ENCODE peak calls at places on chromosomes 4 and X, in four cellular contexts. D, J, E and C are unnamed samples.

GRCh38 chrX:153400146-153401132 is 711 bp downstream of the PNMA6E start:
- DNase-seq in D (peak), J (no peak), E (no peak), C (peak)

GRCh38 chr4:560731-561211 is 15.3 kb downstream of the TMEM271 start:
- DNase-seq in E (no peak), D (no peak), J (no peak), C (no peak)

GRCh38 chr4:79652232-79652631 is 244.2 kb upstream of the GK2 start:
- DNase-seq in E (no peak), D (no peak), J (no peak), C (no peak)

GRCh38 chr4:137125011-137125410 is 407.3 kb downstream of the PCDH18 start:
- DNase-seq in D (no peak), E (peak), J (no peak), C (no peak)

GRCh38 chr4:158809611-158810486 is 41.0 kb downstream of the FNIP2 start:
- DNase-seq in D (no peak), J (no peak), E (peak), C (no peak)

GRCh38 chr4:154125340-154125739 is 336.5 kb upstream of the SFRP2 start:
- DNase-seq in D (no peak), J (no peak), E (no peak), C (no peak)

GRCh38 chrX:122389005-122389404 is 795.1 kb upstream of the GRIA3 start:
- DNase-seq in E (no peak), D (no peak), J (no peak), C (no peak)

GRCh38 chr4:155543126-155543765 is 123.4 kb upstream of the GUCY1A1 start:
- DNase-seq in E (peak), J (no peak), D (no peak), C (no peak)

GRCh38 chrX:72532371-72532770 is 40.3 kb downstream of the HDAC8 start:
- DNase-seq in D (no peak), J (no peak), E (no peak), C (no peak)

GRCh38 chr4:100299019-100299418 is 108.8 kb upstream of the DDIT4L start:
- DNase-seq in D (peak), J (no peak), E (peak), C (no peak)

GRCh38 chr4:2797545-2798305 is 4.8 kb downstream of the SH3BP2 start:
- DNase-seq in J (no peak), E (no peak), D (peak), C (peak)

GRCh38 chrX:47182106-47182700 is 11.4 kb upstream of the UBA1 start:
- DNase-seq in J (peak), E (no peak), D (no peak), C (no peak)

GRCh38 chrX:15343075-15343476 is 7.8 kb upstream of the PIGA start:
- DNase-seq in E (peak), J (no peak), D (no peak), C (no peak)

GRCh38 chr4:186823989-186824388 is 100.3 kb upstream of the FAT1 start:
- DNase-seq in E (no peak), D (no peak), J (no peak), C (no peak)

GRCh38 chrX:17826609-17827496 is 34.2 kb downstream of the RAI2 start:
- DNase-seq in J (no peak), D (no peak), E (no peak), C (no peak)

GRCh38 chrX:9845574-9845948 is 59.3 kb downstream of the SHROOM2 start:
- DNase-seq in E (no peak), J (no peak), D (no peak), C (no peak)

GRCh38 chrX:9788908-9789307 is 2.7 kb downstream of the SHROOM2 start:
- DNase-seq in D (no peak), E (no peak), J (no peak), C (no peak)

GRCh38 chr4:159111417-159111816 is 8.5 kb downstream of the RAPGEF2 start:
- DNase-seq in J (no peak), D (no peak), E (no peak), C (no peak)

GRCh38 chr4:103721251-103721650 is 1.5 kb upstream of the TACR3 start:
- DNase-seq in D (no peak), J (no peak), E (no peak), C (no peak)

GRCh38 chr4:4289575-4289929 is 402 bp downstream of the LYAR start:
- DNase-seq in E (no peak), D (no peak), J (no peak), C (no peak)

GRCh38 chr4:1351854-1352633 is 5.0 kb downstream of the UVSSA start:
- DNase-seq in E (peak), D (peak), J (peak), C (peak)

GRCh38 chr4:26238782-26239647 is 81.8 kb upstream of the RBPJ start:
- DNase-seq in J (no peak), E (no peak), D (peak), C (peak)

GRCh38 chr4:83535520-83535944 is 376 bp upstream of the GPAT3 start:
- DNase-seq in D (peak), J (peak), E (peak), C (peak)

GRCh38 chrX:13272426-13272825 is 47.4 kb downstream of the ATXN3L start:
- DNase-seq in E (no peak), D (no peak), J (no peak), C (no peak)

GRCh38 chr4:158821228-158822009 is 52.6 kb downstream of the FNIP2 start:
- DNase-seq in J (no peak), E (no peak), D (no peak), C (no peak)

GRCh38 chr4:60201052-60201673 is 999.0 kb upstream of the ADGRL3 start:
- DNase-seq in E (peak), D (peak), J (no peak), C (peak)

GRCh38 chr4:101136373-101137370 is 210.7 kb downstream of the PPP3CA start:
- DNase-seq in E (no peak), J (no peak), D (no peak), C (no peak)

GRCh38 chrX:41616255-41616654 is 72.5 kb upstream of the GPR34 start:
- DNase-seq in D (no peak), J (no peak), E (no peak), C (no peak)

GRCh38 chrX:17590892-17591740 is 146.2 kb upstream of the SCML1 start:
- DNase-seq in E (peak), J (peak), D (peak), C (peak)

GRCh38 chr4:143359794-143360193 is 23.1 kb downstream of the GAB1 start:
- DNase-seq in J (no peak), D (no peak), E (peak), C (no peak)

GRCh38 chr4:143362392-143363046 is 25.8 kb downstream of the GAB1 start:
- DNase-seq in E (no peak), J (no peak), D (no peak), C (no peak)

GRCh38 chr4:143358419-143358818 is 21.7 kb downstream of the GAB1 start:
- DNase-seq in J (no peak), E (no peak), D (no peak), C (no peak)

GRCh38 chr4:143358923-143359694 is 22.4 kb downstream of the GAB1 start:
- DNase-seq in J (peak), D (no peak), E (peak), C (no peak)

GRCh38 chr4:143360838-143361237 is 24.2 kb downstream of the GAB1 start:
- DNase-seq in J (no peak), D (no peak), E (no peak), C (no peak)
- H3K4me3 ChIP-seq in J (no peak), D (no peak), E (no peak), C (no peak)

DNA sequence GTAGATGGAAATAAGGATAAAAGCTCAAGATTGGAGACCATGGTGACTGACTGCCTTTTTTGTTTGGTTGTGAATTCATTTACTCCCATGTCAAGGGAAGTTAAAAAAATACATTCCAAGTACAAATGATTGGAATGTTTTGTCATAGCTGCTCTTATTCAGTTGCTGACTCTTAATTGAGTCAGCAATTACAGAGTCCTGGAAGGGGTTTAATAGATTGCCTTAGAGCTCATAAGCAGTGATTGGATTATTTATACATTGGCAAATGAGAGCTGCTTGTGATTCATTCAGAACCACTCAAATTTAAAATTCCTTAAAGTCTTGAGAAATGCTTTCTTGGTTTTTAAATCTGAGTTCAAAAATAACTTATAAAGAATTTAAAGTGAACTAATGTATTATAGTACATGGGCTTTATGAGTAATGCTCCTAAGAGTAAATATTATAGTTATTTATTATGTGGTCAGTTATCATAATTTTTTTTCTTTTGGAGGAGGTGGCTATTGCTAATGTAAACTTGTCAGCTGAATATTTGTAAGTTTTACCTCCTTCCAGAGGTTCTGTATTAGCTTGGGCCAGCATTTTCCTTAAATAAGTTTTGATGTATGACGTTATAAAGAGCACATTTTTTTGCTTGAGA is 13.6 kb downstream of the JADE1 start:
- DNase-seq in E (peak), D (no peak), J (no peak), C (no peak)
- H3K27ac ChIP-seq in E (peak), D (no peak), J (no peak), C (no peak)

DNA sequence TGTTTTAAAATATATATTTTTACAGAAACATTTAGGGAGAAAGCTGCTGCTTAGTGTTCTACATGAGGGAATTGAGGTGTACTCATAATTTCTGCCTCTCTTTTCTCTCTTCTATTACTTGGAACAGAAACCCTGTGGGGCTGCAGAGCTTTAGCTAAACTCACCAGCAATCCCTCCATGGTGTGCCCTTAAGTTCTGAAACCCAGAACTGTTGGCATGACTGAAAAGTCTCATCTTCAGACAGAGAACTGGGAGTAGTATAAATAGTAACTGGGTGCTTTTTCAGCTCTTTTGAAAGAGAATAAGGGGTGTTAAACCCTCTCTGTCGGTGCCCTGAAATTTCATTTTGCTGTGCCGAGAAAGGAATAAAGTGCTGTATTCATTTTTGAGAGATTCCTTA is 294.9 kb upstream of the BOD1L1 start:
- DNase-seq in J (no peak), E (no peak), D (no peak), C (no peak)
- TF ChIP-seq CTCF in J (no peak), E (no peak), D (no peak), C (no peak)

GRCh38 chrX:53684415-53685192 is 1.9 kb downstream of the HUWE1 start:
- DNase-seq in D (no peak), E (no peak), J (no peak), C (no peak)

GRCh38 chrX:53683556-53684414 is 2.7 kb downstream of the HUWE1 start:
- DNase-seq in E (peak), D (peak), J (peak), C (peak)

GRCh38 chrX:53682885-53683555 is 3.5 kb downstream of the HUWE1 start:
- DNase-seq in D (peak), E (peak), J (no peak), C (peak)

GRCh38 chrX:53678667-53679066 is 7.9 kb downstream of the HUWE1 start:
- DNase-seq in J (no peak), D (peak), E (no peak), C (no peak)

DNA sequence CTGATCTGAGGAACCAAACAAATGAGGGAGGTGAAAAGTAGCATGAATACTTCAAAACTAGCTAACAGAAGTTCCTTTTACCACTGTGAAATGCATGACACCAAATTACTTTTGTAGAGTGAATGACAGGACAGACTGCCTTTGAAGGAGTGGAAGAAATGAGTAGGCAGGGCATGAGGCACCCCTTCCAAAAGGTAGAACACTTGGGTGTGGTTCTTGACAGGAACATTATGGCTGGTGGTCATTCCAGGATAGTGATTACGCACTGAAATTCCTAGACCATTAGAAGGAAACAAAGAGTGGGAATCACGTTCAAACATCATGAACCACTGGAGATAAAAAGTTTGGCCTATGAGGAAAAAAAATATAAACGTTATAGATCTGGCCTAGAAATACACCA is 4.9 kb downstream of the HUWE1 start:
- DNase-seq in J (no peak), D (no peak), E (peak), C (no peak)
- H3K4me3 ChIP-seq in J (no peak), D (peak), E (peak), C (no peak)

GRCh38 chr4:182770259-182770968 is 146.8 kb downstream of the DCTD start:
- DNase-seq in J (peak), E (no peak), D (peak), C (no peak)

GRCh38 chr4:182770969-182771330 is 146.2 kb downstream of the DCTD start:
- DNase-seq in D (peak), J (no peak), E (no peak), C (no peak)

GRCh38 chr4:182766851-182767250 is 150.3 kb downstream of the DCTD start:
- DNase-seq in J (no peak), D (no peak), E (no peak), C (no peak)

GRCh38 chr4:182764642-182765041 is 152.5 kb downstream of the DCTD start:
- DNase-seq in J (no peak), E (no peak), D (no peak), C (no peak)

GRCh38 chr4:182768821-182769220 is 148.4 kb downstream of the DCTD start:
- DNase-seq in J (no peak), D (no peak), E (no peak), C (no peak)
- H3K27ac ChIP-seq in J (no peak), D (no peak), E (no peak), C (no peak)

GRCh38 chrX:120514236-120514635 is 45.1 kb upstream of the LAMP2 start:
- DNase-seq in D (peak), J (no peak), E (peak), C (no peak)
- TF ChIP-seq CTCF in D (peak), J (no peak), E (peak), C (peak)

GRCh38 chr4:14607001-14607400 is 395.3 kb upstream of the CPEB2 start:
- DNase-seq in D (no peak), E (peak), J (no peak), C (no peak)
- H3K4me3 ChIP-seq in D (no peak), E (no peak), J (no peak), C (no peak)

GRCh38 chrX:132532097-132532496 is 43.3 kb upstream of the MBNL3 start:
- DNase-seq in D (no peak), E (no peak), J (no peak), C (no peak)
- H3K27ac ChIP-seq in D (no peak), E (no peak), J (no peak), C (no peak)